ENCODE peak calls at places on chromosomes 1 and 21, in five cellular contexts. O is neuronal stem cell, Q is H9, C is IMR-90, T is H1. Y is an unnamed sample.

GRCh38 chr1:92653605-92654381 is 131.1 kb downstream of the EVI5 start:
- DNase-seq in C (no peak), O (no peak), Q (no peak), T (no peak), Y (no peak)

GRCh38 chr1:34684246-34684645 is 70.6 kb upstream of the GJB5 start:
- DNase-seq in T (peak; percentile 56), C (no peak), Q (peak; percentile 79), O (no peak), Y (no peak)

GRCh38 chr1:226351709-226352108 is 42.7 kb upstream of the LIN9 start:
- DNase-seq in Q (no peak), C (no peak), O (no peak), T (no peak), Y (no peak)

GRCh38 chr1:156860639-156861423 is at the start of gene NTRK1:
- DNase-seq in O (no peak), T (peak; percentile 72), Q (peak; percentile 77), C (no peak), Y (peak; percentile 27)

GRCh38 chr1:11528636-11529121 is 49.7 kb downstream of the DISP3 start:
- DNase-seq in Q (peak; percentile 18), C (no peak), O (no peak), T (no peak), Y (no peak)

GRCh38 chr1:202283379-202283844 is 58.3 kb downstream of the UBE2T start:
- DNase-seq in C (peak; percentile 75), T (no peak), Q (no peak), O (no peak), Y (peak; percentile 87)

GRCh38 chr21:28729887-28730286 is 262.8 kb downstream of the LTN1 start:
- DNase-seq in Q (no peak), C (no peak), O (no peak), T (no peak), Y (no peak)

GRCh38 chr21:38773108-38774061 is 32.3 kb upstream of the ETS2 start:
- DNase-seq in T (no peak), C (peak; percentile 99), Q (no peak), O (no peak), Y (peak; percentile 97)

GRCh38 chr21:31879911-31880310 is 7.1 kb downstream of the HUNK start:
- DNase-seq in C (no peak), T (no peak), O (no peak), Q (no peak), Y (no peak)

GRCh38 chr1:115727706-115728249 is 40.7 kb downstream of the CASQ2 start:
- DNase-seq in T (no peak), C (peak; percentile 75), O (no peak), Q (no peak), Y (peak; percentile 99)

GRCh38 chr1:68777850-68778249 is 281.0 kb upstream of the DEPDC1 start:
- DNase-seq in Q (no peak), T (no peak), O (no peak), C (no peak), Y (no peak)

GRCh38 chr1:216502528-216503162 is 79.4 kb upstream of the USH2A start:
- DNase-seq in C (peak; percentile 8), Q (no peak), T (no peak), O (peak; percentile 11), Y (no peak)

GRCh38 chr1:212440419-212440818 is 7.7 kb downstream of the NENF start:
- DNase-seq in C (no peak), Q (no peak), T (no peak), O (no peak), Y (no peak)

GRCh38 chr1:211606914-211607751 is 28.2 kb upstream of the SLC30A1 start:
- DNase-seq in T (no peak), C (no peak), Q (no peak), O (no peak), Y (peak; percentile 69)

GRCh38 chr1:202589190-202589680 is 121.0 kb downstream of the SYT2 start:
- DNase-seq in Q (peak; percentile 59), T (no peak), C (peak; percentile 100), O (no peak), Y (peak; percentile 100)

GRCh38 chr1:36829951-36830350 is 204.4 kb downstream of the GRIK3 start:
- DNase-seq in Q (no peak), C (no peak), O (no peak), T (no peak), Y (no peak)

GRCh38 chr21:17673261-17674020 is 60.7 kb upstream of the BTG3 start:
- DNase-seq in Q (no peak), C (no peak), T (no peak), O (no peak), Y (no peak)

GRCh38 chr1:81731989-81732388 is 68.7 kb upstream of the ADGRL2 start:
- DNase-seq in C (no peak), Q (no peak), O (no peak), T (no peak), Y (no peak)

GRCh38 chr1:172609528-172609927 is 49.4 kb upstream of the FASLG start:
- DNase-seq in C (no peak), O (no peak), Q (no peak), T (no peak), Y (no peak)

GRCh38 chr1:201279313-201279712 is 4.0 kb upstream of the PKP1 start:
- DNase-seq in T (no peak), Q (no peak), C (peak; percentile 46), O (no peak), Y (no peak)

GRCh38 chr1:97806996-97807395 is 113.8 kb downstream of the DPYD start:
- DNase-seq in Q (no peak), T (no peak), C (no peak), O (no peak), Y (no peak)

GRCh38 chr1:103220503-103221095 is 112.3 kb upstream of the COL11A1 start:
- DNase-seq in T (no peak), Q (no peak), C (peak; percentile 69), O (no peak), Y (peak; percentile 87)

GRCh38 chr1:248757784-248758195 is 2.2 kb upstream of the LYPD8 start:
- DNase-seq in C (no peak), Q (no peak), O (no peak), T (no peak), Y (no peak)

GRCh38 chr1:237033804-237034203 is 8.2 kb upstream of the RYR2 start:
- DNase-seq in Q (no peak), C (no peak), T (no peak), O (no peak), Y (no peak)

GRCh38 chr1:70961374-70961773 is 86.2 kb downstream of the PTGER3 start:
- DNase-seq in T (no peak), O (no peak), Q (no peak), C (no peak), Y (no peak)

GRCh38 chr1:19203440-19203839 is 6.6 kb downstream of the UBR4 start:
- DNase-seq in O (no peak), Q (no peak), C (peak; percentile 85), T (no peak), Y (peak; percentile 38)

GRCh38 chr1:183304466-183305122 is 113.6 kb downstream of the NMNAT2 start:
- DNase-seq in O (no peak), Q (no peak), T (no peak), C (no peak), Y (no peak)

GRCh38 chr21:24076179-24076578 is 1531.1 kb downstream of the MRPL39 start:
- DNase-seq in C (peak; percentile 52), Q (no peak), O (no peak), T (no peak), Y (no peak)

GRCh38 chr1:94599090-94599813 is 57.7 kb upstream of the F3 start:
- DNase-seq in Q (peak; percentile 75), C (peak; percentile 51), T (peak; percentile 54), O (no peak), Y (peak; percentile 73)

GRCh38 chr1:201515895-201516294 is 9.0 kb upstream of the CSRP1 start:
- DNase-seq in O (no peak), Q (no peak), T (no peak), C (no peak), Y (no peak)

GRCh38 chr1:169890761-169891538 is 2.7 kb downstream of the SCYL3 start:
- DNase-seq in Q (no peak), T (no peak), O (no peak), C (no peak), Y (peak; percentile 8)

GRCh38 chr21:36499578-36500471 is 19.9 kb upstream of the CLDN14 start:
- DNase-seq in C (no peak), O (no peak), T (no peak), Q (no peak), Y (no peak)

DNA sequence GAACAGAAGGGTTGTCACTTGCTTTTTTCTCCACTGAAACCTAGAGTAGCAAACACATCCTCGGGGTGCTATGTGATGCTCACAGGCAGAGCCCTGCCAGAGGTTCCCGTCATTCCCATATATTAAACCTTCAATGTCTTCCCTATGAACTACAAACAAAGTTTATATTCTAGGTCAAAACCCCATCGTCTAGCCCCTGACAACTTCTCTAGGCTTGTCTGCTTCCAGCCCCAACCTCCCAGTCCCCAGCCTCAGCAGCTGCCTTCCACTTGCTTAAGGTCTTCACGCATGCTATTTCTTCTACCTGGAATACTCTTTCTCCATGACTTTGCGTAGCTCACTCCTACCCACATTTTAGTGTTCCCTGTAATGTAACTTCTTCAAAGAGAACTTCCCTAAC is 1.9 kb upstream of the TLR5 start:
- DNase-seq in T (no peak), Q (no peak), O (no peak), C (no peak), Y (no peak)
- H3K14ac ChIP-seq in T (no peak overlapping the region), Q (no peak overlapping the region), O (no peak overlapping the region), C (no peak overlapping the region), Y (no peak overlapping the region)

DNA sequence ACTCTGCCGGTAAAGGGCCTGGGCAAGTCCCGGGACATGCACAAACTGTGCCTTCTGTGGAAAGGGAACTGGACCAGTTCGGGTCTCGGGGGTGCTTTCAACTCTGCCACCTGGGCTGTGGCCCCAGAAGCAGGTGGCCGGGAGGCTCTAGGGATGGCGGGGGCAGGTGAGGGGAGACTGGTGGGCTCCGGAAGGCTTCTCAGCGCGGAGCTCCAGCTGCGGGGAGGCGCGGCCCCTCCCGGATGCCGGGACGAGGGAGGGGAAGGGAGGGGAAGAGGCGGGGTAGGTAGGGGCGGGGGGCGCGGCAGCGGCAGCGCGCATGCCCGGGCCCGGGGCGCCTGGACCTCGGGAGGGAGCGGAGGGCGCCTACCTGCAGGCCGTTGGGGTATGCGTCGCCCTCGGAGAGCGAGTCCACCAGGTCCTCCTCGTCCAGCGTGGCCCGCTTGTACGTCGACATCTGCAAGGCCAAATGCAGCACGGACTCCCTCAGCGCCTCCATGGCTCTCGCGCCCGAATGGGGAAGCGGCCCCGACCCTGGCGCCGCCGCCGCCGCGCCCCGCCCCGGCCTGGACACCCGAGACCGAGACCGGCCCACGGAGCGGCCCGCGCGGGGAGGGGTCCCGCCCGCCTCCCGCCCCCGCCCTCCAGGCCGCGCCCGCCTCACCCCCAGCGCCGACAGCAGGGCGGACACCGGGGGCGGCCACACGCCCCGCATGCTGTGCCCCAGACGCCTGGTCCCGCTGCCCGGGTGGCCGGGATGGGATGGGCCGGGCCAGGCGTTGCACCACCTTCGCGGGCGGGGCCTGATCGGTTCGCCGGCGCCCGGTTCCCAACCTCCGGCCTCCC is at the start of gene ECE1:
- DNase-seq in T (peak; percentile 80), Q (peak; percentile 82), O (no peak), C (no peak), Y (peak; percentile 41)
- H3K14ac ChIP-seq in T (peak within 1 kb of the TSS; percentile 24), Q (peak within 1 kb of the TSS; percentile 74), O (peak within 1 kb of the TSS; percentile 74), C (peak within 1 kb of the TSS; percentile 94), Y (peak within 1 kb of the TSS; percentile 91)

DNA sequence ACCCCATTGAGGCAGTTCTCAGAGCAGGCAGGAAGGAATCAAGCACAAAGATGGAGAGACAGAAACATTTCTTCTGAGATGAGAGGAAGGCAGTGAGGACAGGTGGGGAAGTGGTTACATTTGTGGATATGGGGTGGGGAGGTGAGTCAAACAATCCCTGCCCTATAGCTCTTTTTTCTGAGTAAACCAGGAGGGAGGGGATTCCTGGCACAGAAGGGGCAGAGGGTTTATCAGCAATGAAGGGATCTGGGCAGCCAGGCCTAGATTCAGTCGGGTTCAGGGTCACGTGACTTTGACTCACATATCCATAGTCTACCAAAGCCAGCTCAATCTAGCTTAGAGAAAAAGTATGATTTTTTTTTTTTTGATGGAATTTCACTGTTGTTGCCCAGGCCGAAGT is 15.7 kb upstream of the PHC2 start:
- DNase-seq in T (peak; percentile 6), Q (no peak), C (no peak), O (no peak), Y (no peak)
- H3K14ac ChIP-seq in T (no peak overlapping the region), Q (no peak overlapping the region), C (no peak overlapping the region), O (no peak overlapping the region), Y (no peak overlapping the region)

GRCh38 chr1:51420867-51421627 is 90.7 kb upstream of the TTC39A start:
- DNase-seq in Q (no peak), T (no peak), O (no peak), C (no peak), Y (no peak)
- H3K14ac ChIP-seq in Q (no peak overlapping the region), T (no peak overlapping the region), O (no peak overlapping the region), C (peak overlapping the region; percentile 76), Y (no peak overlapping the region)

Y was measured in mesenchymal stem cell.